ENCODE peak calls at places on chromosomes 5 and 9, in eight cellular contexts. N is GM23248, X is hepatocyte, A is PC-3, D is Karpas-422, U is PC-9, I is HCT116, F is GM23338. J is an unnamed sample.
A peak's percentile ranks its signal among the peaks of the same experiment; 100 is the strongest.

GRCh38 chr5:109688647-109688998 is 1.1 kb upstream of the MAN2A1 start:
- DNase-seq in I (peak; percentile 48), A (peak; percentile 34), U (no peak), D (peak; percentile 85), N (peak; percentile 65), F (peak; percentile 81), X (peak; percentile 74), J (peak; percentile 75)

GRCh38 chr5:156015137-156015536 is 311.8 kb upstream of the SGCD start:
- DNase-seq in I (no peak), D (no peak), F (peak; percentile 5), X (no peak), N (no peak), U (no peak), A (no peak), J (no peak)

GRCh38 chr9:86636614-86637013 is 282.4 kb upstream of the TUT7 start:
- DNase-seq in N (no peak), I (no peak), F (no peak), A (no peak), U (no peak), D (no peak), X (no peak), J (no peak)

GRCh38 chr5:9156282-9156681 is 389.6 kb downstream of the SEMA5A start:
- DNase-seq in A (peak; percentile 86), N (peak; percentile 77), X (peak; percentile 52), F (peak; percentile 66), U (no peak), I (no peak), D (peak; percentile 61), J (peak; percentile 7)

GRCh38 chr5:94240616-94241287 is 377.7 kb downstream of the KIAA0825 start:
- DNase-seq in D (no peak), X (peak; percentile 4), N (peak; percentile 63), A (peak; percentile 18), U (no peak), F (no peak), I (no peak), J (no peak)

GRCh38 chr5:144028644-144029043 is 141.8 kb downstream of the YIPF5 start:
- DNase-seq in D (no peak), X (peak; percentile 51), U (no peak), I (no peak), F (no peak), A (peak; percentile 8), N (peak; percentile 92), J (no peak)

GRCh38 chr9:126752881-126753670 is 51.8 kb upstream of the ZBTB43 start:
- DNase-seq in U (no peak), D (no peak), X (no peak), I (no peak), F (no peak), A (no peak), N (no peak), J (no peak)

GRCh38 chr9:3960661-3961144 is 339.2 kb downstream of the GLIS3 start:
- DNase-seq in D (no peak), X (no peak), U (no peak), F (no peak), I (no peak), A (peak; percentile 59), N (peak; percentile 89), J (no peak)

GRCh38 chr5:180133971-180134508 is 62.5 kb upstream of the RNF130 start:
- DNase-seq in F (no peak), U (no peak), I (no peak), D (no peak), N (no peak), A (no peak), X (no peak), J (no peak)

GRCh38 chr5:10987881-10988504 is 227.0 kb upstream of the DAP start:
- DNase-seq in F (peak; percentile 88), A (peak; percentile 75), U (no peak), D (peak; percentile 90), N (peak; percentile 22), X (peak; percentile 79), I (peak; percentile 42), J (peak; percentile 36)

GRCh38 chr5:143581148-143581547 is 177.7 kb upstream of the NR3C1 start:
- DNase-seq in X (peak; percentile 45), D (no peak), N (no peak), U (no peak), F (no peak), I (no peak), A (no peak), J (no peak)

GRCh38 chr5:88888799-88889164 is 5.8 kb upstream of the MEF2C start:
- DNase-seq in I (no peak), F (no peak), U (no peak), N (no peak), A (no peak), X (no peak), D (no peak), J (no peak)
- H2AFZ ChIP-seq in I (no peak overlapping the region), F (peak overlapping the region; percentile 95), U (no peak overlapping the region), N (peak overlapping the region; percentile 89), A (peak overlapping the region; percentile 47), X (peak overlapping the region; percentile 70), D (peak overlapping the region; percentile 89), J (peak overlapping the region; percentile 47)

GRCh38 chr9:70539526-70539925 is 125.1 kb upstream of the KLF9 start:
- DNase-seq in N (no peak), F (no peak), D (no peak), I (no peak), X (no peak), U (no peak), A (no peak), J (no peak)

GRCh38 chr9:70535546-70536323 is 121.3 kb upstream of the KLF9 start:
- DNase-seq in X (no peak), U (no peak), F (no peak), A (no peak), N (no peak), D (no peak), I (no peak), J (no peak)

GRCh38 chr9:70537084-70537483 is 122.6 kb upstream of the KLF9 start:
- DNase-seq in N (no peak), I (no peak), U (no peak), A (no peak), X (no peak), D (no peak), F (no peak), J (no peak)

GRCh38 chr9:70540016-70540415 is 125.6 kb upstream of the KLF9 start:
- DNase-seq in F (no peak), I (no peak), D (no peak), U (no peak), X (no peak), N (no peak), A (no peak), J (no peak)

GRCh38 chr9:70539007-70539406 is 124.5 kb upstream of the KLF9 start:
- DNase-seq in U (no peak), X (no peak), D (no peak), A (no peak), I (no peak), F (no peak), N (no peak), J (no peak)
- H3K9me2 ChIP-seq in U (no peaks in the 10 kb centered on the region), X (no peaks in the 10 kb centered on the region), D (no peaks in the 10 kb centered on the region), A (no peaks in the 10 kb centered on the region), I (no peaks in the 10 kb centered on the region), F (peaks cover 9% of the 10 kb centered on the region), N (no peaks in the 10 kb centered on the region), J (no peaks in the 10 kb centered on the region)

GRCh38 chr9:76330034-76330433 is 64.2 kb downstream of the RFK start:
- DNase-seq in N (no peak), U (no peak), F (no peak), A (no peak), X (no peak), D (no peak), I (no peak), J (no peak)

GRCh38 chr9:76336027-76336426 is 58.2 kb downstream of the RFK start:
- DNase-seq in D (no peak), F (no peak), I (no peak), X (no peak), A (no peak), N (no peak), U (no peak), J (no peak)

GRCh38 chr9:76338418-76338817 is 55.8 kb downstream of the RFK start:
- DNase-seq in X (no peak), A (no peak), U (no peak), D (no peak), I (no peak), F (peak; percentile 33), N (no peak), J (no peak)

GRCh38 chr9:76333964-76334363 is 60.3 kb downstream of the RFK start:
- DNase-seq in F (no peak), D (no peak), A (no peak), U (no peak), N (no peak), I (no peak), X (no peak), J (no peak)

DNA sequence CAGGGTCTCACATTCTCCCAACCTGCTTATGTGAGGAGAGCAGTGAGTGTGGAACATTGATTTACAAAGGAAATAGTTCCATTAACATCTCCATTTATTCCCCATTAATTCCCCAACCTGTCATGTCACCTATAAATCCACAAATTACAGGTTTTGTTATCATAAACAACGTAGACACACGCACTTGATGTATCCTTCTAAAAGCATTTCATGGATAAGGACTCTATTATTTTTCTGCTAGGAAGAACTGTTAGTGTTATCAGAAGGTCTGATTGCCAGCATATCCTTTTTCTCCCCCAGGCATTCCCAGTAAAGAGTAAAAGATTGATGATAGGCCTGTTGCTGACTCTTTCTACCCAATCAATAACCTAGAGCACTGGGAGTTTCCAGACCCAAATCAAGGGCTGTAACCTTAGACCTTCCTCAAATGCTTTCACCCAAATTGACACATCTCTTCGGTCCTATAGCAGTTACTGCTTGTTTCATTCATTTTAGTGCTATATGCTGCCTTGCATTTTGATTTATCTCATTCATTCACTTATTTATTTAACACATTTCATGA is 60.8 kb downstream of the RFK start:
- DNase-seq in X (no peak), D (no peak), N (no peak), I (no peak), A (no peak), U (no peak), F (no peak), J (no peak)
- H2AFZ ChIP-seq in X (no peak overlapping the region), D (no peak overlapping the region), N (no peak overlapping the region), I (no peak overlapping the region), A (no peak overlapping the region), U (no peak overlapping the region), F (no peak overlapping the region), J (no peak overlapping the region)

DNA sequence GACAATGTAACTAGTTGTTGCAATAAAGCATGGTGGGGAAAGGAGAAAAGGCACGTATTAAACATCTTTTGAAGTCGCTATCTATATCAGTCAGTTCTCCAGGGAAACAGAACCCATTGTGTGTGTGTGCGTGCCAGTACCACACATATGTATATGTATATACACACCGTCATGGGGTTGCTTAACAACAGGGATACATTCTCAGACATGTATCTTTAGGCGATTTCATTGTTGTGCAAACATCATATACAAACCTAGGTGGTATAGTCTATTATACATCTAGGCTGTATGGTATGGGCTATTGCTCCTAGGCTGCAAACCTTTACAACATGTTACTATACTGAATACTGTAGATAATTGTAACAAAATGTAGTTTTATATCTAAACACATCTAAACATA is 2.3 kb downstream of the CDKN2B-AS1 start:
- DNase-seq in X (no peak), D (no peak), U (no peak), I (no peak), N (no peak), A (no peak), F (peak; percentile 35), J (no peak)
- H3K9me2 ChIP-seq in X (no peaks in the 10 kb centered on the region), D (no peaks in the 10 kb centered on the region), U (no peaks in the 10 kb centered on the region), I (no peaks in the 10 kb centered on the region), N (no peaks in the 10 kb centered on the region), A (no peaks in the 10 kb centered on the region), F (no peaks in the 10 kb centered on the region), J (no peaks in the 10 kb centered on the region)

GRCh38 chr5:159337291-159337974 is 7.1 kb upstream of the IL12B start:
- DNase-seq in D (no peak), N (peak; percentile 84), I (no peak), U (peak; percentile 49), F (no peak), A (peak; percentile 67), X (no peak), J (no peak)
- H2AFZ ChIP-seq in D (no peak overlapping the region), N (peak overlapping the region; percentile 13), I (no peak overlapping the region), U (no peak overlapping the region), F (no peak overlapping the region), A (no peak overlapping the region), X (no peak overlapping the region), J (no peak overlapping the region)